ENCODE peak calls at places on chromosomes 11 and 22, in six cellular contexts. One of them, this sample, is unnamed.

GRCh38 chr22:33126881-33127280 is 68.7 kb upstream of the SYN3 start:
- DNase-seq in ovary: no peak
- DNase-seq in adrenal gland: no peak
- DNase-seq in GM12892: no peak
- DNase-seq in esophagus muscularis mucosa: no peak
- DNase-seq in HCT116: no peak
- DNase-seq in this sample: no peak

GRCh38 chr11:87223816-87224215 is 186.1 kb downstream of the TMEM135 start:
- DNase-seq in ovary: no peak
- DNase-seq in adrenal gland: no peak
- DNase-seq in GM12892: no peak
- DNase-seq in esophagus muscularis mucosa: no peak
- DNase-seq in HCT116: no peak
- DNase-seq in this sample: no peak

GRCh38 chr22:20639750-20640149 is 132.3 kb downstream of the MED15 start:
- DNase-seq in ovary: no peak
- DNase-seq in adrenal gland: no peak
- DNase-seq in GM12892: no peak
- DNase-seq in esophagus muscularis mucosa: no peak
- DNase-seq in HCT116: no peak
- DNase-seq in this sample: no peak

GRCh38 chr11:67389477-67389876 is 2.3 kb upstream of the RAD9A start:
- DNase-seq in ovary: no peak
- DNase-seq in adrenal gland: peak
- DNase-seq in GM12892: no peak
- DNase-seq in esophagus muscularis mucosa: no peak
- DNase-seq in HCT116: no peak
- DNase-seq in this sample: no peak

GRCh38 chr11:47861762-47862161 is 13.6 kb upstream of the NUP160 start:
- DNase-seq in ovary: no peak
- DNase-seq in adrenal gland: no peak
- DNase-seq in GM12892: no peak
- DNase-seq in esophagus muscularis mucosa: no peak
- DNase-seq in HCT116: no peak
- DNase-seq in this sample: no peak

GRCh38 chr11:63405114-63405513 is 35.5 kb downstream of the SLC22A9 start:
- DNase-seq in ovary: no peak
- DNase-seq in adrenal gland: no peak
- DNase-seq in GM12892: no peak
- DNase-seq in esophagus muscularis mucosa: no peak
- DNase-seq in HCT116: no peak
- DNase-seq in this sample: no peak

GRCh38 chr11:33452806-33453205 is 195.6 kb downstream of the HIPK3 start:
- DNase-seq in ovary: no peak
- DNase-seq in adrenal gland: no peak
- DNase-seq in GM12892: no peak
- DNase-seq in esophagus muscularis mucosa: peak
- DNase-seq in HCT116: no peak
- DNase-seq in this sample: peak

GRCh38 chr11:119910056-119910455 is 181.1 kb upstream of the NECTIN1 start:
- DNase-seq in ovary: no peak
- DNase-seq in adrenal gland: no peak
- DNase-seq in GM12892: no peak
- DNase-seq in esophagus muscularis mucosa: no peak
- DNase-seq in HCT116: no peak
- DNase-seq in this sample: no peak

GRCh38 chr11:36375348-36376314 is 79.5 kb downstream of the PRR5L start:
- DNase-seq in ovary: peak
- DNase-seq in adrenal gland: no peak
- DNase-seq in GM12892: no peak
- DNase-seq in esophagus muscularis mucosa: no peak
- DNase-seq in HCT116: no peak
- DNase-seq in this sample: no peak

GRCh38 chr11:65547446-65548125 is 10.6 kb downstream of the LTBP3 start:
- DNase-seq in ovary: no peak
- DNase-seq in adrenal gland: no peak
- DNase-seq in GM12892: no peak
- DNase-seq in esophagus muscularis mucosa: no peak
- DNase-seq in HCT116: no peak
- DNase-seq in this sample: no peak

GRCh38 chr22:30325065-30325720 is 1.5 kb downstream of the TBC1D10A start:
- DNase-seq in ovary: peak
- DNase-seq in adrenal gland: peak
- DNase-seq in GM12892: no peak
- DNase-seq in esophagus muscularis mucosa: no peak
- DNase-seq in HCT116: no peak
- DNase-seq in this sample: peak

GRCh38 chr11:81036168-81036870 is 1595.5 kb upstream of the TENM4 start:
- DNase-seq in ovary: no peak
- DNase-seq in adrenal gland: no peak
- DNase-seq in GM12892: no peak
- DNase-seq in esophagus muscularis mucosa: no peak
- DNase-seq in HCT116: no peak
- DNase-seq in this sample: no peak

GRCh38 chr11:108568183-108568858 is 25.2 kb downstream of the EXPH5 start:
- DNase-seq in ovary: peak
- DNase-seq in adrenal gland: no peak
- DNase-seq in GM12892: no peak
- DNase-seq in esophagus muscularis mucosa: no peak
- DNase-seq in HCT116: no peak
- DNase-seq in this sample: no peak

GRCh38 chr22:17769013-17769715 is 5.1 kb downstream of the BID start:
- DNase-seq in ovary: no peak
- DNase-seq in adrenal gland: no peak
- DNase-seq in GM12892: no peak
- DNase-seq in esophagus muscularis mucosa: no peak
- DNase-seq in HCT116: no peak
- DNase-seq in this sample: no peak

GRCh38 chr11:114036156-114036811 is 23.2 kb upstream of the ZBTB16 start:
- DNase-seq in ovary: peak
- DNase-seq in adrenal gland: peak
- DNase-seq in GM12892: no peak
- DNase-seq in esophagus muscularis mucosa: peak
- DNase-seq in HCT116: peak
- DNase-seq in this sample: peak

GRCh38 chr11:115515647-115516046 is 11.4 kb upstream of the CADM1 start:
- DNase-seq in ovary: no peak
- DNase-seq in adrenal gland: no peak
- DNase-seq in GM12892: no peak
- DNase-seq in esophagus muscularis mucosa: no peak
- DNase-seq in HCT116: no peak
- DNase-seq in this sample: no peak

GRCh38 chr22:23509571-23510302 is 70.4 kb downstream of the IGLL1 start:
- DNase-seq in ovary: no peak
- DNase-seq in adrenal gland: no peak
- DNase-seq in GM12892: no peak
- DNase-seq in esophagus muscularis mucosa: no peak
- DNase-seq in HCT116: no peak
- DNase-seq in this sample: no peak

GRCh38 chr11:133545199-133545709 is 13.0 kb upstream of the OPCML start:
- DNase-seq in ovary: no peak
- DNase-seq in adrenal gland: no peak
- DNase-seq in GM12892: no peak
- DNase-seq in esophagus muscularis mucosa: no peak
- DNase-seq in HCT116: no peak
- DNase-seq in this sample: no peak

GRCh38 chr22:24706050-24706449 is 68.5 kb downstream of the PIWIL3 start:
- DNase-seq in ovary: no peak
- DNase-seq in adrenal gland: no peak
- DNase-seq in GM12892: no peak
- DNase-seq in esophagus muscularis mucosa: no peak
- DNase-seq in HCT116: no peak
- DNase-seq in this sample: no peak

GRCh38 chr11:70409871-70410270 is 11.5 kb downstream of the CTTN start:
- DNase-seq in ovary: no peak
- DNase-seq in adrenal gland: no peak
- DNase-seq in GM12892: no peak
- DNase-seq in esophagus muscularis mucosa: no peak
- DNase-seq in HCT116: no peak
- DNase-seq in this sample: no peak

GRCh38 chr11:57641011-57641410 is 8.7 kb downstream of the YPEL4 start:
- DNase-seq in ovary: no peak
- DNase-seq in adrenal gland: no peak
- DNase-seq in GM12892: no peak
- DNase-seq in esophagus muscularis mucosa: no peak
- DNase-seq in HCT116: no peak
- DNase-seq in this sample: no peak

GRCh38 chr22:38383417-38383816 is 66.2 kb upstream of the CSNK1E start:
- DNase-seq in ovary: no peak
- DNase-seq in adrenal gland: no peak
- DNase-seq in GM12892: no peak
- DNase-seq in esophagus muscularis mucosa: no peak
- DNase-seq in HCT116: no peak
- DNase-seq in this sample: no peak

GRCh38 chr11:64248578-64248977 is 1.8 kb upstream of the PPP1R14B start:
- DNase-seq in ovary: no peak
- DNase-seq in adrenal gland: no peak
- DNase-seq in GM12892: no peak
- DNase-seq in esophagus muscularis mucosa: no peak
- DNase-seq in HCT116: no peak
- DNase-seq in this sample: no peak

GRCh38 chr11:17462940-17463339 is 13.7 kb downstream of the ABCC8 start:
- DNase-seq in ovary: no peak
- DNase-seq in adrenal gland: no peak
- DNase-seq in GM12892: no peak
- DNase-seq in esophagus muscularis mucosa: no peak
- DNase-seq in HCT116: no peak
- DNase-seq in this sample: no peak

GRCh38 chr11:61349189-61349751 is 12.4 kb downstream of the CYB561A3 start:
- DNase-seq in ovary: no peak
- DNase-seq in adrenal gland: peak
- DNase-seq in GM12892: no peak
- DNase-seq in esophagus muscularis mucosa: no peak
- DNase-seq in HCT116: no peak
- DNase-seq in this sample: no peak

GRCh38 chr11:74641905-74642304 is 49.5 kb downstream of the POLD3 start:
- DNase-seq in ovary: no peak
- DNase-seq in adrenal gland: no peak
- DNase-seq in GM12892: no peak
- DNase-seq in esophagus muscularis mucosa: no peak
- DNase-seq in HCT116: no peak
- DNase-seq in this sample: no peak

DNA sequence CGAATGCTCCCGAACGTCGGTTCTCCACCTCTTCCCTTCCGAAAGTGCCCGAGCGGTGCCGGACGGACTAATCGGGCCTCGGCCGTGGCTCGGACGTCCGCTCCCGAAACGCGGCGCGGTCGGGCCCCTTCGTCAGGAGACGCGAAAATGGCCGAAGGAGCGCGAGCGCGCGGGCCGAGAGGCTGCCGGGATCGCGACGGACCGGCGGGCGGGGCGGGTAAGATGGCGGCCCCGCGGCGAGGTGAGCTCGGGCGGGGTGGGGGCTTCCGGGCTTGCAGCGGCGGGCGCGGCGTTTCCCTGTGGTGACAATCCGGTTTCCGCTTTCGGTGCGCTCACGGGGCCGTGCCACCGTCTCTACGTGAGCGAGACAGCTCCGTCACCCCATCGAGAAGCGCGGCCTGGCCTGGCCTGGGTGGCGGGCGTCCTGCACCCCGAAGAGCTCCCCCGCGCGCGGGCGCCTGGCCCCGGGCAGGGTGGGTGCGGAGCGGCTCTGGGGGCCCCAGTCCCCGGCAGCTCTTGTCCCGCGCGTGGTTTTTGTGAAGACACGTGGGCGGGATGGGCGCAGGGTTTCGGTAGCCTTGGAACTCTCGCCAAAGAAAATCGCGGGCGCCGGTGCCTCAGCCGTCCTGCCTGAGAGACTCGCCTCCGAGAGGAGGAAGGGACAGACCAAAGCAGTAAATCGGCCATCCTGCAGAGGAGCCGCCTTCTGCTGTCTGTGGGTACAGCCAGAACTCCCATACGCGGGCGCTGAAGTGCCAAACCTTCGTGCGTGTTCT is at the start of gene TMEM80:
- DNase-seq in ovary: peak
- DNase-seq in adrenal gland: peak
- DNase-seq in GM12892: no peak
- DNase-seq in esophagus muscularis mucosa: peak
- DNase-seq in HCT116: peak
- DNase-seq in this sample: peak
- TF ChIP-seq POLR2A in ovary: peak
- TF ChIP-seq POLR2A in adrenal gland: peak
- TF ChIP-seq POLR2A in GM12892: peak
- TF ChIP-seq POLR2A in esophagus muscularis mucosa: peak
- TF ChIP-seq POLR2A in HCT116: peak
- TF ChIP-seq POLR2A in this sample: peak

GRCh38 chr11:68992743-68993255 is 12.0 kb upstream of the MRGPRD start:
- DNase-seq in ovary: no peak
- DNase-seq in adrenal gland: peak
- DNase-seq in GM12892: no peak
- DNase-seq in esophagus muscularis mucosa: no peak
- DNase-seq in HCT116: no peak
- DNase-seq in this sample: no peak

GRCh38 chr11:68994891-68995280 is 14.1 kb upstream of the MRGPRD start:
- DNase-seq in ovary: no peak
- DNase-seq in adrenal gland: no peak
- DNase-seq in GM12892: no peak
- DNase-seq in esophagus muscularis mucosa: no peak
- DNase-seq in HCT116: no peak
- DNase-seq in this sample: no peak

GRCh38 chr11:68990995-68991780 is 10.4 kb upstream of the MRGPRD start:
- DNase-seq in ovary: no peak
- DNase-seq in adrenal gland: peak
- DNase-seq in GM12892: no peak
- DNase-seq in esophagus muscularis mucosa: no peak
- DNase-seq in HCT116: no peak
- DNase-seq in this sample: no peak

GRCh38 chr11:68994161-68994890 is 13.5 kb upstream of the MRGPRD start:
- DNase-seq in ovary: no peak
- DNase-seq in adrenal gland: peak
- DNase-seq in GM12892: no peak
- DNase-seq in esophagus muscularis mucosa: no peak
- DNase-seq in HCT116: no peak
- DNase-seq in this sample: no peak

GRCh38 chr11:68993546-68993945 is 12.8 kb upstream of the MRGPRD start:
- DNase-seq in ovary: no peak
- DNase-seq in adrenal gland: no peak
- DNase-seq in GM12892: no peak
- DNase-seq in esophagus muscularis mucosa: no peak
- DNase-seq in HCT116: no peak
- DNase-seq in this sample: no peak
- TF ChIP-seq POLR2A in ovary: no peak
- TF ChIP-seq POLR2A in adrenal gland: no peak
- TF ChIP-seq POLR2A in GM12892: no peak
- TF ChIP-seq POLR2A in esophagus muscularis mucosa: no peak
- TF ChIP-seq POLR2A in HCT116: no peak
- TF ChIP-seq POLR2A in this sample: no peak

GRCh38 chr22:31425331-31426050 is 26.1 kb downstream of the DRG1 start:
- DNase-seq in ovary: no peak
- DNase-seq in adrenal gland: no peak
- DNase-seq in GM12892: no peak
- DNase-seq in esophagus muscularis mucosa: no peak
- DNase-seq in HCT116: no peak
- DNase-seq in this sample: no peak
- TF ChIP-seq POLR2A in ovary: no peak
- TF ChIP-seq POLR2A in adrenal gland: no peak
- TF ChIP-seq POLR2A in GM12892: no peak
- TF ChIP-seq POLR2A in esophagus muscularis mucosa: no peak
- TF ChIP-seq POLR2A in HCT116: no peak
- TF ChIP-seq POLR2A in this sample: no peak

GRCh38 chr22:46502346-46502745 is 35.1 kb downstream of the CELSR1 start:
- DNase-seq in ovary: no peak
- DNase-seq in adrenal gland: no peak
- DNase-seq in GM12892: no peak
- DNase-seq in esophagus muscularis mucosa: no peak
- DNase-seq in HCT116: no peak
- DNase-seq in this sample: no peak
- TF ChIP-seq POLR2A in ovary: no peak
- TF ChIP-seq POLR2A in adrenal gland: no peak
- TF ChIP-seq POLR2A in GM12892: no peak
- TF ChIP-seq POLR2A in esophagus muscularis mucosa: no peak
- TF ChIP-seq POLR2A in HCT116: no peak
- TF ChIP-seq POLR2A in this sample: no peak

This sample was measured in H54.